ENCODE peak calls at places on chromosomes 11 and 22, in eight cellular contexts. Q is stimulated activated CD4-positive, alpha-beta T cell treated with anti-CD3 and anti-CD28 coated beads, Interleukin-4, amount 100 ng/mL, for 4 hours; D is iris pigment epithelial cell; B is ovary; S is kidney; F is mucosa of descending colon; X is GM04503; I is M059J. T is an unnamed sample.
A peak's percentile ranks its signal among the peaks of the same experiment; 100 is the strongest.

GRCh38 chr11:33656768-33657167 is 43.9 kb downstream of the C11orf91 start:
- DNase-seq in Q (no peak), D (no peak), B (no peak), S (no peak), F (no peak), X (no peak), I (no peak), T (no peak)

GRCh38 chr22:22752556-22753477 is 108.4 kb downstream of the GGTLC2 start:
- DNase-seq in Q (peak; percentile 5), D (peak; percentile 77), B (no peak), S (peak; percentile 77), F (no peak), X (peak; percentile 5), I (no peak), T (no peak)

GRCh38 chr11:120121336-120121735 is 16.6 kb downstream of the TRIM29 start:
- DNase-seq in Q (no peak), D (no peak), B (no peak), S (no peak), F (no peak), X (no peak), I (peak; percentile 43), T (peak; percentile 99)

GRCh38 chr11:37571248-37571647 is 973.2 kb upstream of the RAG2 start:
- DNase-seq in Q (no peak), D (no peak), B (no peak), S (no peak), F (no peak), X (no peak), I (peak; percentile 38), T (no peak)

GRCh38 chr22:37202706-37203105 is 9.6 kb downstream of the SSTR3 start:
- DNase-seq in Q (no peak), D (no peak), B (no peak), S (peak; percentile 53), F (peak; percentile 16), X (no peak), I (no peak), T (no peak)

GRCh38 chr22:47281126-47282106 is 519.0 kb downstream of the TBC1D22A start:
- DNase-seq in Q (no peak), D (no peak), B (no peak), S (peak; percentile 61), F (no peak), X (no peak), I (peak; percentile 63), T (no peak)

GRCh38 chr11:15430381-15430780 is 315.7 kb downstream of the INSC start:
- DNase-seq in Q (no peak), D (no peak), B (no peak), S (no peak), F (no peak), X (no peak), I (no peak), T (no peak)

GRCh38 chr11:130102457-130103249 is 33.0 kb downstream of the APLP2 start:
- DNase-seq in Q (no peak), D (no peak), B (no peak), S (no peak), F (no peak), X (no peak), I (peak; percentile 11), T (no peak)

GRCh38 chr11:2943711-2944118 is 14.5 kb upstream of the PHLDA2 start:
- DNase-seq in Q (no peak), D (no peak), B (no peak), S (peak; percentile 90), F (peak; percentile 81), X (no peak), I (peak; percentile 39), T (no peak)